ENCODE peak calls at places on chromosomes 11 and 22, in five cellular contexts. P is kidney, H is uterus, E is Peyer's patch, S is A549. D is an unnamed sample.

GRCh38 chr11:3877252-3878035 is 22.0 kb downstream of the STIM1 start:
- DNase-seq in P (no peak), H (no peak), E (no peak), S (no peak), D (peak; percentile 31)

GRCh38 chr11:96001037-96001436 is 77.1 kb upstream of the MTMR2 start:
- DNase-seq in E (peak; percentile 22), P (peak; percentile 86), H (peak; percentile 81), S (no peak), D (no peak)

GRCh38 chr11:109304159-109304558 is 117.8 kb upstream of the C11orf87 start:
- DNase-seq in P (no peak), S (no peak), E (no peak), H (no peak), D (no peak)

GRCh38 chr11:61718613-61719302 is 33.7 kb upstream of the MYRF start:
- DNase-seq in S (no peak), E (no peak), H (peak; percentile 78), P (no peak), D (no peak)

GRCh38 chr11:64739871-64740270 is 4.1 kb downstream of the RASGRP2 start:
- DNase-seq in H (no peak), P (no peak), S (no peak), E (no peak), D (no peak)

GRCh38 chr11:32297629-32298028 is 137.7 kb downstream of the WT1 start:
- DNase-seq in H (no peak), S (peak; percentile 57), P (no peak), E (no peak), D (peak; percentile 11)

GRCh38 chr22:50711446-50712340 is 26.3 kb upstream of the ACR start:
- DNase-seq in S (no peak), P (peak; percentile 52), H (no peak), E (no peak), D (no peak)

GRCh38 chr11:66727883-66728759 is 895 bp downstream of the SPTBN2 start:
- DNase-seq in P (no peak), H (no peak), S (no peak), E (no peak), D (no peak)

GRCh38 chr22:39859903-39860588 is 33.5 kb downstream of the ENTHD1 start:
- DNase-seq in H (no peak), S (no peak), P (no peak), E (no peak), D (no peak)

GRCh38 chr11:41947392-41947791 is 487.9 kb upstream of the LRRC4C start:
- DNase-seq in H (no peak), P (peak; percentile 52), E (no peak), S (no peak), D (no peak)

GRCh38 chr22:37492428-37493344 is 6.5 kb upstream of the MFNG start:
- DNase-seq in P (no peak), S (peak; percentile 62), H (no peak), E (peak; percentile 40), D (no peak)

GRCh38 chr11:115775846-115776245 is 271.6 kb upstream of the CADM1 start:
- DNase-seq in P (no peak), H (no peak), E (no peak), S (no peak), D (no peak)

GRCh38 chr11:7480132-7480531 is 5.2 kb upstream of the OLFML1 start:
- DNase-seq in E (no peak), H (no peak), P (no peak), S (no peak), D (no peak)

GRCh38 chr11:64884019-64884418 is 5.6 kb upstream of the EHD1 start:
- DNase-seq in S (no peak), H (no peak), P (peak; percentile 59), E (no peak), D (no peak)

DNA sequence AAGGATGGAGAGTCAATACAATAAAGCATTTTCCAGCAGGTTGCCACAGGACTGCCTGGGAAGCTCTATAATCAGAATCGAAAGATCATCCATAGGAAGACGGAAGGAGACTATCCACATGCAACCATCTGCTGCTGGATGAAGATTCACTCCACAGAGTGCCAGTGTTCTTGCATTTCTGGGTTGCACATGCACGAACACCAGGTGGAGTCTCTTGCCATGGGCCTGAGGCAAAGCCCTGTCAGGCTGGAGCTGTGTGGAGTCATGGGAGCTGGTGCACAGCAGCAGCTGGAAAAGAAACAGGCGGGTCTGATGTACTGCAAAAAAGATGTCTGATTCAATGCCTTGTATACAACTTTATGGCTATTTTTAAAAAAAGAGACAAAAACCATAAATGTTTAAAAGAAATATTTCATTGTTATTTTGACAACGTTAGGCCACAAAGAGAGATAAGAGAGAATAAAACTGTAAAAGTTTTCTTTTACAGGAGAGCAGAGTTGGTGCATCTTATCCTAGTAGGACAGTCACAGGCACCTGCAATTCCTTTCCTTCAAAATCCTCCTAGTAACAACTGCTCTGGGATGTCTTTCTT is 12.9 kb upstream of the FAT3 start:
- DNase-seq in E (no peak), H (no peak), P (peak; percentile 57), S (no peak), D (no peak)
- TF ChIP-seq CTCF in E (no peak), H (peak; percentile 6), P (peak; percentile 25), S (peak; percentile 43), D (peak; percentile 54)

GRCh38 chr11:60633645-60634044 is 65.8 kb upstream of the MS4A8 start:
- DNase-seq in H (no peak), P (no peak), S (no peak), E (no peak), D (no peak)
- H3K4me1 ChIP-seq in H (no peaks in the 10 kb centered on the region), P (no peaks in the 10 kb centered on the region), S (no peaks in the 10 kb centered on the region), E (no peaks in the 10 kb centered on the region), D (no peaks in the 10 kb centered on the region)

GRCh38 chr11:123741159-123741951 is at the start of gene ZNF202:
- DNase-seq in H (peak; percentile 91), S (peak; percentile 52), E (peak; percentile 88), P (peak; percentile 96), D (peak; percentile 50)
- TF ChIP-seq CTCF in H (no peak), S (no peak), E (no peak), P (no peak), D (no peak)

GRCh38 chr11:27467181-27467913 is 5.2 kb downstream of the LGR4 start:
- DNase-seq in H (no peak), S (no peak), P (no peak), E (no peak), D (no peak)

GRCh38 chr11:27469333-27469680 is 3.3 kb downstream of the LGR4 start:
- DNase-seq in H (no peak), E (no peak), P (no peak), S (no peak), D (no peak)

GRCh38 chr11:27470166-27470565 is 2.4 kb downstream of the LGR4 start:
- DNase-seq in P (no peak), H (no peak), E (no peak), S (no peak), D (no peak)

GRCh38 chr11:27468209-27468608 is 4.4 kb downstream of the LGR4 start:
- DNase-seq in S (no peak), E (no peak), H (no peak), P (no peak), D (peak; percentile 93)

GRCh38 chr11:27468643-27469332 is 3.8 kb downstream of the LGR4 start:
- DNase-seq in H (no peak), S (no peak), E (no peak), P (no peak), D (peak; percentile 94)
- H3K4me1 ChIP-seq in H (peaks cover 6% of the 10 kb centered on the region), S (peaks cover 54% of the 10 kb centered on the region), E (peaks cover 12% of the 10 kb centered on the region), P (peaks cover 16% of the 10 kb centered on the region), D (peaks cover 60% of the 10 kb centered on the region)

DNA sequence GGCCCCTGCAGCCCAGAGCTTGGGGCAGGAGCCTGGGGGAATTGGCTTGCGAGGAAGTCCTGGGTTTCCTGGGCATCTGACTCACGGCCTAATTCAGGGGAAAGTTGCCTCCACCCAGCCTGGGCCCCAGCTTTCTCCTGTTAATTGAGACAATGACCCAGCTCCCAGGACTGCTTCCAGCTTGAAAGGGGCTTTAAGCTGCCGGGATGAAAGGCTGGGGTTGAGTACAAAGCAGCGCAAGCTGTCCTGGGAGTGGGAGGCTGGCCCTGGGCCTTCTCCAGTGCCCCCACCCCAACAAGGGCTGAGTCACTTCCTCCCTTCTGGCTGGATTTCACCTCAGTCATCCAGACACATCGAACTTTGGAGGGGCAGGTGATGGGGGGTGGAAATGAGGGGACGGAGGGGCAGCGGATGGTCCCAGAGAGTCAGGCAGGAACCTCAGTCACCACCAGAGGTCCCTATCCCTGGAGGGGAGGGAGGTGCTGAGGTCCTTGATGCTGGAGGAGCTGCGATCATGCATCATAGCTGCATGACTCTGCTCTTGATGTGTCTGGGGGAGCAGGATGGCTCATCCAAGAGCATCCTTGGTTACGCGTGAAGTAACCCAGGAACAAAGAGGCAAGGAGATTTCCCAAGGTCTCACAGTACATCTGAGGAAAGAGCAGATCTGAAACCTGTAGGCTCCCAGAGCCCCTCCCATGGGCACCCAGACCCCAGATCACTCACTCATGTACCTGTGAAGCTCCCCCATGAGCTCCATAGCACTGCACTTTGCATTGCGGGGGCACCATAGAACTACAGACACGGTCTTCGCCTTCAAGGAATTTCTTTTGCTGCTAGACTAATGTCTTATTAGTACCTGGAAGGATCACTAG is 30.0 kb upstream of the OAF start:
- DNase-seq in P (peak; percentile 50), E (no peak), H (peak; percentile 57), S (no peak), D (peak; percentile 51)
- TF ChIP-seq CTCF in P (no peak), E (no peak), H (no peak), S (no peak), D (peak; percentile 44)